ENCODE peak calls at places on chromosomes 12 and 14, in seven cellular contexts. C is kidney glomerular epithelial cell; N is sigmoid colon; R is H1; M is testis; W is GM03348; I is stimulated activated naive CD4-positive, alpha-beta T cell. A is an unnamed sample.

GRCh38 chr12:54601841-54602240 is 13.4 kb upstream of the PPP1R1A start:
- DNase-seq in W (no peak), N (no peak), C (peak), I (no peak), M (no peak), R (no peak), A (no peak)

GRCh38 chr14:21039585-21040369 is 2.4 kb upstream of the RNASE7 start:
- DNase-seq in N (peak), C (peak), R (no peak), M (peak), W (peak), I (no peak), A (peak)

GRCh38 chr14:61253064-61253753 is 27.9 kb downstream of the TMEM30B start:
- DNase-seq in N (no peak), W (no peak), R (no peak), M (no peak), I (no peak), C (no peak), A (no peak)

GRCh38 chr12:50641566-50641965 is 122.3 kb upstream of the ATF1 start:
- DNase-seq in M (no peak), I (no peak), W (no peak), C (peak), R (no peak), N (no peak), A (peak)

GRCh38 chr14:51939211-51939705 is 50.1 kb upstream of the RTRAF start:
- DNase-seq in N (peak), W (no peak), C (no peak), R (no peak), M (no peak), I (no peak), A (no peak)

GRCh38 chr14:75579882-75580281 is 1.5 kb downstream of the FLVCR2 start:
- DNase-seq in M (peak), C (no peak), W (no peak), I (no peak), N (peak), R (no peak), A (no peak)

GRCh38 chr12:124564232-124564958 is 3.0 kb downstream of the NCOR2 start:
- DNase-seq in I (no peak), C (no peak), M (no peak), N (no peak), W (no peak), R (no peak), A (no peak)

GRCh38 chr12:21476949-21477348 is 24.5 kb downstream of the RECQL start:
- DNase-seq in M (no peak), W (peak), N (no peak), I (no peak), R (no peak), C (peak), A (no peak)